ENCODE peak calls at places on chromosome 21, in four cellular contexts. T is astrocyte, J is tibial artery, M is psoas muscle. C is an unnamed sample.
A peak's percentile ranks its signal among the peaks of the same experiment; 100 is the strongest.

GRCh38 chr21:31218830-31219608 is 125.0 kb downstream of the TIAM1 start:
- DNase-seq in M (peak; percentile 55), J (peak; percentile 52), T (peak; percentile 61), C (peak; percentile 51)

GRCh38 chr21:15837603-15838002 is 107.8 kb downstream of the USP25 start:
- DNase-seq in M (no peak), T (peak; percentile 19), J (no peak), C (no peak)

GRCh38 chr21:14259669-14260458 is 43.9 kb downstream of the RBM11 start:
- DNase-seq in T (peak; percentile 13), M (no peak), J (no peak), C (peak; percentile 39)

GRCh38 chr21:14687277-14687642 is 141.1 kb upstream of the SAMSN1 start:
- DNase-seq in T (no peak), J (no peak), M (no peak), C (no peak)

GRCh38 chr21:30818837-30819236 is 5.8 kb upstream of the KRTAP8-1 start:
- DNase-seq in M (no peak), J (no peak), T (no peak), C (no peak)

GRCh38 chr21:23480591-23481270 is 2126.6 kb downstream of the MRPL39 start:
- DNase-seq in M (no peak), T (no peak), J (no peak), C (no peak)

GRCh38 chr21:43290529-43291346 is 121.9 kb downstream of the CRYAA start:
- DNase-seq in J (no peak), M (peak; percentile 10), T (no peak), C (no peak)

GRCh38 chr21:27476696-27477095 is 509.8 kb upstream of the ADAMTS5 start:
- DNase-seq in M (no peak), J (no peak), T (no peak), C (no peak)

GRCh38 chr21:25911730-25912401 is 177.1 kb downstream of the GABPA start:
- DNase-seq in M (no peak), T (peak; percentile 62), J (no peak), C (no peak)

GRCh38 chr21:28669331-28669730 is 323.3 kb downstream of the LTN1 start:
- DNase-seq in T (no peak), M (no peak), J (no peak), C (no peak)

GRCh38 chr21:28479660-28480059 is 513.0 kb downstream of the LTN1 start:
- DNase-seq in M (no peak), J (no peak), T (no peak), C (no peak)

GRCh38 chr21:25513810-25514209 is 93.5 kb downstream of the MRPL39 start:
- DNase-seq in M (no peak), J (no peak), T (no peak), C (no peak)

GRCh38 chr21:31347435-31348032 is 3.5 kb upstream of the TIAM1 start:
- DNase-seq in T (no peak), M (no peak), J (no peak), C (peak; percentile 51)

GRCh38 chr21:44805226-44805625 is 3.6 kb upstream of the UBE2G2 start:
- DNase-seq in J (no peak), M (no peak), T (no peak), C (no peak)

GRCh38 chr21:32708069-32708468 is 19.7 kb downstream of the SYNJ1 start:
- DNase-seq in T (no peak), J (no peak), M (no peak), C (no peak)

GRCh38 chr21:42117229-42118048 is 46.3 kb downstream of the UMODL1 start:
- DNase-seq in T (peak; percentile 65), M (peak; percentile 67), J (peak; percentile 72), C (peak; percentile 74)

GRCh38 chr21:25487046-25487594 is 120.2 kb downstream of the MRPL39 start:
- DNase-seq in M (no peak), T (no peak), J (no peak), C (no peak)

GRCh38 chr21:15254111-15254510 is 189.3 kb upstream of the NRIP1 start:
- DNase-seq in M (no peak), J (no peak), T (no peak), C (no peak)

GRCh38 chr21:41446571-41446970 is 20.5 kb downstream of the MX1 start:
- DNase-seq in M (no peak), T (no peak), J (no peak), C (no peak)

GRCh38 chr21:26632691-26633090 is 59.6 kb upstream of the CYYR1 start:
- DNase-seq in T (no peak), J (no peak), M (no peak), C (no peak)

GRCh38 chr21:34790834-34791233 is 122.0 kb downstream of the CLIC6 start:
- DNase-seq in M (no peak), T (no peak), J (no peak), C (no peak)

GRCh38 chr21:33117268-33117888 is 47.4 kb downstream of the OLIG1 start:
- DNase-seq in T (no peak), M (no peak), J (no peak), C (no peak)

GRCh38 chr21:40765771-40766170 is 81.2 kb downstream of the DSCAM start:
- DNase-seq in M (no peak), J (no peak), T (no peak), C (no peak)

GRCh38 chr21:34204481-34205439 is 131.4 kb downstream of the MRPS6 start:
- DNase-seq in M (no peak), J (no peak), T (no peak), C (no peak)

GRCh38 chr21:34761758-34762330 is 93.0 kb downstream of the CLIC6 start:
- DNase-seq in J (no peak), T (peak; percentile 41), M (no peak), C (peak; percentile 8)

GRCh38 chr21:43269981-43270670 is 101.3 kb downstream of the CRYAA start:
- DNase-seq in M (peak; percentile 11), T (no peak), J (no peak), C (no peak)

GRCh38 chr21:34732388-34732821 is 63.6 kb downstream of the CLIC6 start:
- DNase-seq in J (no peak), T (peak; percentile 12), M (no peak), C (peak; percentile 63)

GRCh38 chr21:20443558-20444155 is 554.6 kb upstream of the NCAM2 start:
- DNase-seq in M (no peak), J (no peak), T (no peak), C (no peak)

GRCh38 chr21:42988234-42988965 is 14.0 kb downstream of the PKNOX1 start:
- DNase-seq in J (no peak), M (no peak), T (peak; percentile 42), C (no peak)

GRCh38 chr21:42154237-42155044 is 64.5 kb upstream of the ABCG1 start:
- DNase-seq in J (no peak), M (no peak), T (no peak), C (no peak)

GRCh38 chr21:44497641-44498243 is 42.3 kb downstream of the KRTAP10-1 start:
- DNase-seq in T (no peak), M (no peak), J (peak; percentile 61), C (no peak)

GRCh38 chr21:25402134-25402957 is 204.9 kb downstream of the MRPL39 start:
- DNase-seq in M (no peak), T (no peak), J (no peak), C (no peak)

GRCh38 chr21:31898898-31899630 is 26.2 kb downstream of the HUNK start:
- DNase-seq in T (no peak), J (no peak), M (no peak), C (no peak)

DNA sequence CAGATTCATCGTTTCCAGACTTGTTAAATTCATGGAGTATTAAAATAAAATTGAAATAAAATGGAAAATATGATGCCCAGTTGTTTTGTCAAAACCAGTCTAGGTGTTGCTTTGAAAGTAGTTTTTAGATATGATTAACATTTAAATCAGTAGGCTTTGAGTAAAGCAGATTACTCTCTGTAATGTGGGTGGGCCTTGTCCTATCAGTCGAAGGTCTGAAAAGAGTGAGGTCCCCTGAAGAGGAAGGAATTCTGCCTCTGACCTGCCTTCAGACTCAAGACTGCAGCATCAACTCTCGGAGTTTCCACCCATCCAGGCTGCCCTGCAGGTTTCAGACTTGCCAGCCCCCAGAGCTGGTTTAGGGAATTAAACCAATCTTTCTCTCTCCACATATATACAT is 36.2 kb downstream of the C21orf91 start:
- DNase-seq in J (no peak), T (no peak), M (no peak), C (no peak)
- H3K27ac ChIP-seq in J (no peak overlapping the region), T (no peak overlapping the region), M (no peak overlapping the region), C (no peak overlapping the region)

GRCh38 chr21:39720126-39720778 is 24.7 kb upstream of the IGSF5 start:
- DNase-seq in M (no peak), T (no peak), J (no peak), C (no peak)
- TF ChIP-seq CTCF in M (no peak), T (peak; percentile 27), J (no peak), C (no peak)

DNA sequence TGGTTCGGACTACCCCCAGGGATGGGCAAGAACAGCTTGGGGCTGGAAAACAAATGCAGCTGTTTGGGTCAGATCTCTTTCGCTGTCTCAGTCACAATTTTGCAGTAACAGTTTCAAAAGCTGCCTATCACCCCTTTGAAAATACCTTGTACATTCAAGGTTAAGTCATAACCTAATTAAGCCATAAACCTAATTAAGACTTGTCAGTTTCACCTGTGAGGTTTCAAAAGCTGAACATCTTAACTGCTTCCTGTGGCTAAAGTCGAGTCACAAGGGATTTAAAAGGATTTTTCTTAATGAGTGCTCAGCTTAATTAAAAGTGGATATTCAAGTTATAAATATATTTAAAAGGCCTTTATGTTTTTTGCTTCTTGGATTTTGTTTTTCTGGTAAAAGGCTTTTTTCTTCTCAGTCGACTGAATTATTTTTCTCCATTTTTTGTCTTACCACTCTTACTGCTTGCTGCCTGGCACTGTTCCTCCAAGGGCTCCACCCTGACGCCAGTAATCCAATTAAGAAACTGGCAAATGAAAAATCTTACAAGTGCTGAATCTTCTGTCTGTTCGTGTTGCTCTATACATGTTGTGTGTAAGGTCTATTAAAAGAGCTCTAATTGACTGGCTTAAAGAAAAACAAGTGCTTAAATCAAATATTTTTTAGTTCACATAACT is 31.3 kb downstream of the CBR1 start:
- DNase-seq in T (no peak), J (no peak), M (no peak), C (no peak)
- H3K27ac ChIP-seq in T (no peak overlapping the region), J (no peak overlapping the region), M (no peak overlapping the region), C (no peak overlapping the region)

DNA sequence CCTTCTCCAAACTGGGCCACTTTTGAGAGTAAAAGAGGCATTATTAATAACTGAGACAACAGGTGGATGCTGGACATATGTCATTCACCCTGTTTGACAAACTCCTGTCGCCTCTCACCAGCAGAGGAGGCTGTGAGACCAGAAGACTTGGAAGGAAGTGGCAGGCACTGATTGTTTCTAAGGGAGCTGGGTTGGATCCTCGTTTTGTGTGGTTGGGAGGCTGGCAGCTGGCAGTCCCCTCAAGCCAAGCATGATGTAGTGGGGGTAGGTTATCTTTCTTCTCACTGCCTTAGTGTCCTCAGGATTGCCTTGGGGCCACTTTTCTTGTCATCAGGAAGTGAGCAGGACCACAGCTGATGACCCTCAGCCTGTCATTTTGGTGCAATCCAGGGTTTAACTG is 86.5 kb upstream of the KCNJ15 start:
- DNase-seq in J (peak; percentile 29), M (no peak), T (no peak), C (peak; percentile 27)
- TF ChIP-seq CTCF in J (peak; percentile 43), M (peak; percentile 14), T (peak; percentile 32), C (peak; percentile 31)

GRCh38 chr21:45897191-45898027 is 84.2 kb upstream of the COL6A1 start:
- DNase-seq in M (peak; percentile 6), J (no peak), T (no peak), C (no peak)
- H3K27ac ChIP-seq in M (no peak overlapping the region), J (no peak overlapping the region), T (no peak overlapping the region), C (no peak overlapping the region)

GRCh38 chr21:37087188-37087587 is 14.1 kb downstream of the TTC3 start:
- DNase-seq in M (no peak), J (no peak), T (peak; percentile 63), C (no peak)
- TF ChIP-seq CTCF in M (peak; percentile 36), J (no peak), T (peak; percentile 63), C (peak; percentile 23)

C was measured in RWPE1.